ENCODE peak calls at places on chromosomes 13 and 19, in five cellular contexts. C is WTC11, J is GM12878, F is K562, E is HepG2. X is an unnamed sample.

GRCh38 chr19:43768273-43769050 is 12.3 kb downstream of the KCNN4 start:
- DNase-seq in C (no peak), J (no peak), F (peak), E (no peak), X (no peak)

GRCh38 chr13:94329277-94329676 is 150.2 kb downstream of the DCT start:
- DNase-seq in C (no peak), J (no peak), F (no peak), E (no peak), X (no peak)

GRCh38 chr13:41145136-41145908 is 12.7 kb upstream of the KBTBD6 start:
- DNase-seq in C (no peak), J (no peak), F (no peak), E (no peak), X (no peak)

GRCh38 chr13:40776232-40776631 is 5.2 kb upstream of the MRPS31 start:
- DNase-seq in C (no peak), J (no peak), F (no peak), E (no peak), X (no peak)

GRCh38 chr13:99165753-99166587 is 34.7 kb upstream of the UBAC2 start:
- DNase-seq in C (no peak), J (no peak), F (no peak), E (no peak), X (no peak)

GRCh38 chr13:64333888-64334287 is 2896.2 kb downstream of the PCDH9 start:
- DNase-seq in C (no peak), J (no peak), F (no peak), E (no peak), X (no peak)

GRCh38 chr13:73731564-73731963 is 402.6 kb downstream of the KLF12 start:
- DNase-seq in C (no peak), J (no peak), F (no peak), E (no peak), X (no peak)

GRCh38 chr13:35471466-35472307 is 4.8 kb downstream of the MAB21L1 start:
- DNase-seq in C (peak), J (no peak), F (no peak), E (no peak), X (no peak)

GRCh38 chr13:106981050-106981449 is 413.1 kb upstream of the ARGLU1 start:
- DNase-seq in C (no peak), J (no peak), F (no peak), E (no peak), X (no peak)

GRCh38 chr19:35693422-35693821 is 10.9 kb upstream of the ZBTB32 start:
- DNase-seq in C (no peak), J (no peak), F (no peak), E (no peak), X (no peak)

GRCh38 chr13:109355129-109355528 is 431.3 kb downstream of the IRS2 start:
- DNase-seq in C (no peak), J (no peak), F (no peak), E (no peak), X (no peak)

GRCh38 chr19:14349426-14349825 is 31.8 kb upstream of the ADGRE5 start:
- DNase-seq in C (no peak), J (no peak), F (peak), E (no peak), X (no peak)

GRCh38 chr13:23558675-23559536 is 11.3 kb upstream of the TNFRSF19 start:
- DNase-seq in C (no peak), J (no peak), F (no peak), E (peak), X (no peak)

GRCh38 chr13:18943273-18943672 is 238.4 kb downstream of the TUBA3C start:
- DNase-seq in C (no peak), J (no peak), F (no peak), E (no peak), X (no peak)

GRCh38 chr19:39500543-39500942 is 1.8 kb downstream of the DLL3 start:
- DNase-seq in C (no peak), J (no peak), F (no peak), E (no peak), X (no peak)

GRCh38 chr19:33159149-33159548 is 27.2 kb downstream of the WDR88 start:
- DNase-seq in C (no peak), J (no peak), F (no peak), E (no peak), X (no peak)

GRCh38 chr19:45163156-45163555 is 2.4 kb upstream of the NKPD1 start:
- DNase-seq in C (no peak), J (no peak), F (no peak), E (no peak), X (no peak)

GRCh38 chr19:23957660-23958281 is 43.1 kb downstream of the ZNF726 start:
- DNase-seq in C (no peak), J (no peak), F (no peak), E (no peak), X (no peak)

GRCh38 chr13:95233026-95233635 is 68.1 kb downstream of the ABCC4 start:
- DNase-seq in C (no peak), J (no peak), F (peak), E (no peak), X (no peak)

GRCh38 chr19:33505168-33505567 is 16.4 kb downstream of the PEPD start:
- DNase-seq in C (no peak), J (no peak), F (no peak), E (no peak), X (no peak)

GRCh38 chr19:6393982-6394412 is 1.0 kb upstream of the GTF2F1 start:
- DNase-seq in C (no peak), J (peak), F (no peak), E (no peak), X (no peak)

GRCh38 chr19:48635263-48635965 is 1.8 kb downstream of the DBP start:
- DNase-seq in C (peak), J (no peak), F (peak), E (no peak), X (peak)

GRCh38 chr19:47445527-47445926 is 26.2 kb downstream of the SLC8A2 start:
- DNase-seq in C (no peak), J (no peak), F (no peak), E (no peak), X (no peak)

GRCh38 chr19:29665215-29665825 is at the start of gene PLEKHF1:
- DNase-seq in C (peak), J (no peak), F (peak), E (peak), X (no peak)

GRCh38 chr13:27016871-27017270 is 154.7 kb downstream of the USP12 start:
- DNase-seq in C (no peak), J (no peak), F (no peak), E (no peak), X (no peak)

GRCh38 chr13:113968463-113969310 is 5.2 kb downstream of the C13orf46 start:
- DNase-seq in C (no peak), J (no peak), F (no peak), E (no peak), X (no peak)

GRCh38 chr19:3981373-3981735 is 3.9 kb downstream of the EEF2 start:
- DNase-seq in C (no peak), J (no peak), F (no peak), E (no peak), X (no peak)

GRCh38 chr13:20623000-20623399 is 56.0 kb downstream of the IFT88 start:
- DNase-seq in C (no peak), J (no peak), F (no peak), E (no peak), X (no peak)

GRCh38 chr19:34430738-34431625 is 2.8 kb downstream of the UBA2 start:
- DNase-seq in C (peak), J (no peak), F (peak), E (peak), X (no peak)

GRCh38 chr13:40161931-40162330 is 504.5 kb downstream of the FOXO1 start:
- DNase-seq in C (no peak), J (no peak), F (no peak), E (no peak), X (no peak)

GRCh38 chr13:99436013-99436412 is 65.3 kb upstream of the TM9SF2 start:
- DNase-seq in C (no peak), J (no peak), F (no peak), E (peak), X (no peak)

GRCh38 chr13:28741080-28741479 is 22.3 kb upstream of the SLC46A3 start:
- DNase-seq in C (no peak), J (no peak), F (no peak), E (no peak), X (no peak)

GRCh38 chr13:42056585-42056984 is 8.1 kb downstream of the DGKH start:
- DNase-seq in C (no peak), J (no peak), F (no peak), E (no peak), X (no peak)

GRCh38 chr19:2523630-2524311 is 47.8 kb downstream of the GADD45B start:
- DNase-seq in C (no peak), J (no peak), F (peak), E (no peak), X (no peak)

GRCh38 chr19:45497791-45498190 is 452 bp upstream of the PPM1N start:
- DNase-seq in C (peak), J (no peak), F (no peak), E (no peak), X (peak)

GRCh38 chr13:108200781-108201398 is 14.4 kb downstream of the LIG4 start:
- DNase-seq in C (no peak), J (no peak), F (no peak), E (no peak), X (no peak)

GRCh38 chr19:41705393-41706174 is 2.8 kb upstream of the CEACAM5 start:
- DNase-seq in C (peak), J (no peak), F (peak), E (no peak), X (no peak)
- TF ChIP-seq ATF2 in C (no peak), J (no peak), F (no peak), E (no peak), X (no peak)

DNA sequence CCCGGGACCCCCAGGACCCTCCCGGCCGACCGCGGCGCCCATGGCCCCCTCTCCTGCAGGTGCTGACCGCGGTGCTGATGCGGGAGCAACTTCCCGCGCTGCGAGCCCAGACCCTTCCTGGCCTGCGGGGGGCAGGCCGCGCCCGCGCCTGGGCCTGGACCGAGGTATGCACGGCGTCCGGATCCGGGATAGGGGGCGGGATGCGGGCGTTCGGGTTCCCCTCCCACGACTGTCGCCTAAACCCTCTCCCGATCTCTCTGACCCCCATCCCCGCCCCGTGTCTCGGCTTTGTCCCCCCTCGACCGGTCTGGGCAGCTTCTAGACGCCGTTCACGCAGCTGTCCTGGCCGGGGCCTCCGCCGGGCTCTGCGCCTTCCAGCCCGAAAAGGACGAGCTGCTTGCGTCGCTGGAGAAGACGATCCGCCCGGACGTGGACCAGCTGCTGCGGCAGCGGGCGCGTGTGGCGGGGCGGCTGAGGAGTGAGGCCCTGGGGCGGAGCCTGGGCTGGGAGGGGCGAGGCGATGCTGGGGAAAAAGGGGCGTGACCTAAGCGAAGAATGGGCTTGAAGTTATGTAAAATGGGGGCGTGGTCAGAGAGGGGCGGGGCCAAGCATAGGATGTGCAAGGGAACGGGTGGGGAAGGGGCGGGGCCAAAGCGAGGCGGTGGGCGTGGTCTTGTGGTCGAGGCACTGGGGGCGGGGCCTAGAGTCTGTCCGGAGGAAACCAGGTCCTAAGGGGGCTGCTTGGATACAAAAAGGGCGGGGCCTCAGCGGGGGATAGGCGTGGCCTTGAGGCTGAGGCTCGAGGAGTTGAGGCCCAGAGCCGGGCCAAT is 15.9 kb upstream of the COLGALT1 start:
- DNase-seq in C (peak), J (no peak), F (peak), E (peak), X (peak)
- TF ChIP-seq ATF2 in C (peak), J (no peak), F (no peak), E (no peak), X (no peak)

GRCh38 chr19:827314-827709 is 325 bp upstream of the AZU1 start:
- DNase-seq in C (no peak), J (no peak), F (no peak), E (no peak), X (no peak)

GRCh38 chr19:824885-825284 is 2.8 kb upstream of the AZU1 start:
- DNase-seq in C (no peak), J (no peak), F (no peak), E (no peak), X (no peak)

GRCh38 chr19:827710-828321 is at the start of gene AZU1:
- DNase-seq in C (no peak), J (no peak), F (no peak), E (no peak), X (no peak)

GRCh38 chr19:823565-824121 is 1.9 kb upstream of the PLPPR3 start:
- DNase-seq in C (no peak), J (no peak), F (peak), E (no peak), X (no peak)

DNA sequence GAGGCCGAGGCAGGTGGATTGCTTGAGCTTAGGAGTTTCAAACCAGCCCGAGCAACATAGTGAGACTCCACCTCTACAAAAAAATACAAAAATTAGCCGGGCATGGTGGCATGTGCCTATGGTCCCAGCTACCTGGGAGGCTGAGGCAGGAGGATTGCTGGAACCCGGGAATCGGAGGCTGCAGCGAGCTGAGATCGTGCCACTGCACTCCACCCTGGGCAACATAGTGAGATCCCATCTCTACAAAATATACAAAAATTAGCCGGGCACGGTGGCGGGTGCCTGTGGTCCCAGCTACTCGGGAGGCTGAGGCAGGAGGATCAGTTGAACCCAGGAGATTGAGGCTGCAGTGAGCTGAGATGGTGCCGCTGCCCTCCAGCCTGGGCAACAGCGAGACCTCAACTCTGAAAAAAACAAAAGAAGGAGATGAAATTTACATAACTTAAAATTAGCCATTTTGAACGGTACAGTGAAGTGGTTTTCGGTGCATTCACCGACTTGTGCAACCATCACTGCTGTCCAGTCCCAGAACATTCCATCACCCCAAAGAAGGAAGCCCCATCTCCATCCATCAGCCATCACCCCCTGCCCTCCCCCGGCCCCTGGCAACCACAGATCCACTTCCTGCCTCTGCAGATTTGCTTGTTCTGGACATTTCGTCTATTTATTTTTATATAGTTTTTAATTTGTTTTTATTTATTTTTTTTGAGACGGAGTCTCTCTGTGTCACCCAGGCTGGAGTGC is 1.6 kb upstream of the AZU1 start:
- DNase-seq in C (no peak), J (no peak), F (no peak), E (no peak), X (no peak)
- TF ChIP-seq ATF2 in C (no peak), J (no peak), F (no peak), E (no peak), X (no peak)

DNA sequence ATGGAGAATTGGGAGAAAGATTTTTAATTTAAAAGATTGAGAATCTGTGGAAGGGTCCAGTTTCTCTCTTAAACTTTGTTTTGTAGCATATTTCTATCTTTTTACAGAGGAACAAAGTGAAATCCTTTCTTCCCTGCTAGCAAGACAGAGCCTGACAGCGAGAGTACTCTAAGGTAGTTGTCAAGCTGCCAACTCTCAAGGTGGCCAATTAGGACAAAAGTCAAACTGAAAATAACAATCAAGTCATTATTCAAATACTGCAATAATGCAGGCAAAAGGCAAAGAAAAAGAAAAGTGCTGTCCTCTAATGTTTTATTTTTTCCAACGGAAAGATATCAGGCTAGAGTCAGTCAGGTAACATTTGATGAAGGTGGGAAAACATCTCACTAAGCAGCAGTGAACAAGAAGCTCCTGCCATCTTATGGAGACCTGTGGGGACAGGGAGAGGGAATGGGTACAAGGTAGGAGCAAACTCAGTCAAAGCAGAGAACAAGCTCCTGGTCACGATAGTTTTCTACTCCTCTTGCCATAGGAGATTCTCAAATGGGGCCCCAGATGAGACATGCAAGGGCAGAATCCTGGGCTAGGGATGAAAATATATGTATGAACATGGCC is 801.9 kb upstream of the SLITRK1 start:
- DNase-seq in C (no peak), J (no peak), F (no peak), E (no peak), X (no peak)
- TF ChIP-seq ATF2 in C (no peak), J (no peak), F (no peak), E (no peak), X (no peak)

DNA sequence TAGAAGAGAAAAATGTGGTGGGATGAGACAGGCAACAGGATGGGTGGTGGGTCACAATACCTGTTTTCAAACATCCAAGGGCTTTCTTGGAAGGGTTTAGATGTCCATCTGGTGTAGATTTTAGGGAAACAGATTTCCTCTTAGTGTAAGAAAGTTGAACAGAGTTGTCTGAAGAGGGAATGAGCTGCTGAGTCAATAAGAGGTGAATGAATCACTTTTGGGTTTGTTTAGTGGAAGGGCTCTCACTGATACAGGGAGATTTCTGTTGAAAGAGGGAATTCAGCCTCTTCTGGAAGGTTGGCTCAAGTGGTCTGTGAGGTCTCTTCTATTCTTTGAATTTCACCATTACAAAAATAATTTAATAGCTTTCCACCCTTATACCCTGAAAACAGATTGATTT is 54.6 kb downstream of the LACC1 start:
- DNase-seq in C (no peak), J (no peak), F (no peak), E (no peak), X (no peak)
- TF ChIP-seq ATF2 in C (no peak), J (no peak), F (no peak), E (no peak), X (no peak)

GRCh38 chr13:76790519-76791289 is 95.5 kb downstream of the KCTD12 start:
- DNase-seq in C (no peak), J (no peak), F (no peak), E (no peak), X (no peak)
- TF ChIP-seq ATF2 in C (no peak), J (no peak), F (no peak), E (no peak), X (no peak)

GRCh38 chr19:13024958-13025653 is 29.8 kb downstream of the NFIX start:
- DNase-seq in C (peak), J (no peak), F (no peak), E (no peak), X (no peak)

GRCh38 chr19:13023666-13024065 is 28.4 kb downstream of the NFIX start:
- DNase-seq in C (no peak), J (no peak), F (peak), E (no peak), X (no peak)

GRCh38 chr19:13022859-13023636 is 27.8 kb downstream of the NFIX start:
- DNase-seq in C (peak), J (no peak), F (peak), E (peak), X (no peak)

GRCh38 chr19:13025819-13026477 is 30.7 kb downstream of the NFIX start:
- DNase-seq in C (no peak), J (no peak), F (no peak), E (no peak), X (no peak)

DNA sequence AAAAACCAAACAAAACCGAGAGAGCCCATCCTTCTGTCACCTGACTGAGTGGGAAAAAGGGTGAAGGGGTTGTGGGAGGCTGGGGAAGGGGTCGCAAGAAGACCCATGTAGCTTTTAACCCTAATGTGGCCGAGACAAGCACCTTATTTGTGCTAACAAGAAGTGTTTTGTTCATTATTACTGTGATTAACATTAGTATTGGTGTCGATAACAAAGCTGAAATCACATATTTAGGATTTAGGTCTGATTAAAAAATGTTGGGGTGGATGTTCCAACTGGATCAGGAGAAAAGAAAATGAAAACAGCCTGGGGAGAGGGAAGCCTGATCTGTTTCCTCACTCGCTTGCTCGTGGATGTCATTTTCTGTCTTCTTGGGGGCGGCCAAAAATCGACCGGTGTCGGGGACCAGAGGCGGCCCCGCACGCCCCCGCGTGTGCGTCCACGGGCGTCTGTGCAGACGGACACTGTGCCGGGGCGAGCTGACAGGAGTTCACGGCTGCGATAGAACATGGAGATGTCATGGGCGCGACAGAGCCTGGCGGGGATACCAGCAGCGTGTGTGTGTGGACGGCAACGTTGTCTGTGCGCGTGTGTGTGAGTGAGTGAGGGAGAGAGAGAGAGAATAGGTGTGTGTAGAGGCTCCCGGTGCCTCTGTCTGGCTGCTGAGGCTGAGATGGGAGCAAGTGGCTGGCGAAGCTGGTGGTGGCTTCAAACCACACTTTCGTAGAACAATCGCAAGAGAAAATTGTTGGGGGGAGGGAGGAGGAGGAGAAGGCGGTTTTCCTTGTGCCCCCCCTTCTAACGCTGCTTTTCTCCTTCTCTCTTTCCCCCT is 29.1 kb downstream of the NFIX start:
- DNase-seq in C (no peak), J (no peak), F (no peak), E (no peak), X (no peak)
- TF ChIP-seq ATF2 in C (no peak), J (no peak), F (no peak), E (no peak), X (no peak)

GRCh38 chr13:66468656-66469055 is 761.5 kb downstream of the PCDH9 start:
- DNase-seq in C (no peak), J (no peak), F (no peak), E (no peak), X (no peak)
- TF ChIP-seq ATF2 in C (no peak), J (no peak), F (no peak), E (no peak), X (no peak)